ENCODE peak calls at places on chromosomes 13 and 19, in eight cellular contexts. T is progenitor cell of endocrine pancreas, Y is left ventricle myocardium inferior, V is body of pancreas, U is cardiac fibroblast, P is HFFc6, L is GM12864, C is endothelial cell. N is an unnamed sample.

GRCh38 chr19:39498262-39499081 is at the start of gene DLL3:
- DNase-seq in V (no peak), Y (no peak), U (no peak), C (peak), L (no peak), T (no peak), P (peak), N (no peak)

GRCh38 chr19:49057636-49058234 is at the start of gene CGB7:
- DNase-seq in U (peak), C (peak), Y (peak), T (peak), L (no peak), P (peak), V (peak), N (no peak)

GRCh38 chr19:57759096-57759495 is 10.4 kb upstream of the ZNF586 start:
- DNase-seq in Y (no peak), T (no peak), C (no peak), P (no peak), U (no peak), L (no peak), V (no peak), N (no peak)

GRCh38 chr19:1076951-1077350 is 10.0 kb downstream of the ARHGAP45 start:
- DNase-seq in L (peak), C (no peak), P (no peak), T (no peak), U (no peak), V (peak), Y (peak), N (no peak)

GRCh38 chr13:99087954-99088491 is 110.2 kb upstream of the DOCK9 start:
- DNase-seq in T (no peak), V (peak), Y (no peak), L (no peak), C (no peak), P (no peak), U (no peak), N (no peak)

GRCh38 chr13:33649212-33649917 is 168.6 kb upstream of the RFC3 start:
- DNase-seq in T (no peak), U (peak), Y (no peak), C (no peak), V (no peak), L (no peak), P (peak), N (no peak)

GRCh38 chr19:47493378-47494210 is 9.6 kb upstream of the KPTN start:
- DNase-seq in V (no peak), L (no peak), P (no peak), C (no peak), T (no peak), Y (peak), U (no peak), N (no peak)

GRCh38 chr13:22278336-22278929 is 607.6 kb downstream of the FGF9 start:
- DNase-seq in T (peak), U (peak), P (no peak), L (peak), V (peak), C (peak), Y (peak), N (no peak)

GRCh38 chr19:12837225-12837624 is 1.1 kb upstream of the MAST1 start:
- DNase-seq in C (no peak), L (no peak), V (no peak), P (no peak), Y (no peak), T (no peak), U (no peak), N (no peak)

GRCh38 chr13:73837147-73837546 is 297.1 kb downstream of the KLF12 start:
- DNase-seq in L (no peak), C (no peak), Y (no peak), V (no peak), U (no peak), P (no peak), T (no peak), N (no peak)

GRCh38 chr13:29046588-29046987 is 226.4 kb downstream of the MTUS2 start:
- DNase-seq in V (no peak), L (no peak), U (no peak), Y (no peak), P (no peak), C (no peak), T (no peak), N (no peak)
- TF ChIP-seq CTCF in V (no peak), L (no peak), U (no peak), Y (no peak), P (no peak), C (no peak), T (no peak), N (no peak)

GRCh38 chr19:35714601-35715354 is 3.0 kb upstream of the KMT2B start:
- DNase-seq in Y (no peak), P (no peak), V (no peak), L (no peak), C (no peak), U (no peak), T (no peak), N (no peak)
- TF ChIP-seq CTCF in Y (no peak), P (no peak), V (no peak), L (peak), C (no peak), U (no peak), T (no peak), N (no peak)

GRCh38 chr13:24012648-24013047 is 115.3 kb upstream of the C1QTNF9B start:
- DNase-seq in Y (no peak), V (no peak), C (no peak), P (no peak), T (no peak), L (no peak), U (no peak), N (no peak)
- TF ChIP-seq CTCF in Y (no peak), V (no peak), C (no peak), P (no peak), T (no peak), L (no peak), U (no peak), N (no peak)

GRCh38 chr19:41407271-41407670 is 9.7 kb downstream of the BCKDHA start:
- DNase-seq in P (no peak), T (no peak), C (peak), L (no peak), U (peak), Y (no peak), V (no peak), N (no peak)
- TF ChIP-seq CTCF in P (no peak), T (no peak), C (no peak), L (no peak), U (no peak), Y (no peak), V (no peak), N (no peak)

GRCh38 chr19:53957448-53958167 is 5.1 kb upstream of the CACNG8 start:
- DNase-seq in L (no peak), T (no peak), P (no peak), U (no peak), Y (no peak), C (no peak), V (no peak), N (no peak)
- TF ChIP-seq CTCF in L (no peak), T (no peak), P (no peak), U (no peak), Y (no peak), C (no peak), V (no peak), N (no peak)

DNA sequence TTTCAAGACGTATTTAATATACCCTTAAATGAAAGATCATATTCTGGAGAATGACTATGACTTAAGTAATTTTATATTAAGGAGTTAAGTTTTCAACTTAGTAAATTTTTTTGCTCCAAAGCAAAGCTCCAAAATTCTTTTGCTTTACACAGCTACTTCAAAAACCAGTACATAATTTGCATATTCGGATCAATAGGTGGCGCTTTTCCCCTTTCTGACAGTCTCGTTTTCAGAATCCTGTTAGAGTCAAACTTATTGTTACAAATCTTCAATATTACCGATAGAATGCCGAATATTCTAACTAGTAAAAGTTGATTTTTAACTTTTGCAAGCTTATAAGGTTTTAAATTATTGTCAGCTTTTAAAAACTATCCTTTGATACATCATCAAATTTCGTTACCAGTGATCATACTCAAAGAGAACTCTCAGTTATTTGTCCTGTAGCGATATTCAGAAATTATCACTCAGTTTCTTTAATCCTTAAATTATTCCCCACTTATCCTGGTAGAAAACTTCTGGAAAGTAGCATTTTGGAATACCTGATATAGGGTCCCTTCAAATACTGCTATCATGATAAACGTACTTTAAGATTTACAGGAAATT is 852.7 kb upstream of the KLHL1 start:
- DNase-seq in T (no peak), V (no peak), Y (no peak), L (no peak), U (peak), C (peak), P (peak), N (no peak)
- TF ChIP-seq CTCF in T (peak), V (peak), Y (peak), L (peak), U (peak), C (peak), P (peak), N (peak)

GRCh38 chr13:95704510-95704909 is 27.6 kb downstream of the DNAJC3 start:
- DNase-seq in P (no peak), Y (no peak), C (no peak), T (no peak), V (peak), U (no peak), L (no peak), N (no peak)
- TF ChIP-seq CTCF in P (peak), Y (peak), C (peak), T (peak), V (peak), U (peak), L (peak), N (peak)

N was measured in mesothelial cell of epicardium.